ENCODE peak calls at places on chromosomes 6 and 20, in eight cellular contexts. A is GM20000, Y is type B pancreatic cell, V is cardiac muscle cell, R is thoracic aorta, M is BJ, U is AG09309, F is cardiac fibroblast. O is an unnamed sample.

GRCh38 chr6:37069639-37070038 is 64.2 kb downstream of the FGD2 start:
- DNase-seq in Y (no peak), R (no peak), A (no peak), M (no peak), U (no peak), F (no peak), V (no peak), O (no peak)

GRCh38 chr6:106512048-106512957 is 117.0 kb downstream of the RTN4IP1 start:
- DNase-seq in U (no peak), R (no peak), M (no peak), A (peak), F (peak), V (peak), Y (no peak), O (no peak)

GRCh38 chr6:124080483-124080882 is 276.8 kb downstream of the NKAIN2 start:
- DNase-seq in Y (no peak), M (no peak), V (no peak), R (no peak), A (no peak), U (no peak), F (no peak), O (no peak)

GRCh38 chr6:54846857-54847721 is 518 bp downstream of the FAM83B start:
- DNase-seq in V (peak), R (no peak), F (no peak), A (no peak), Y (no peak), U (no peak), M (no peak), O (no peak)

GRCh38 chr6:53514677-53515076 is 30.2 kb downstream of the GCLC start:
- DNase-seq in Y (no peak), V (no peak), U (no peak), F (no peak), M (no peak), R (no peak), A (no peak), O (no peak)

GRCh38 chr6:40611912-40612311 is 24.7 kb upstream of the LRFN2 start:
- DNase-seq in F (no peak), Y (no peak), U (no peak), A (no peak), M (no peak), V (no peak), R (no peak), O (no peak)

GRCh38 chr20:4227085-4227821 is 211.9 kb upstream of the RNF24 start:
- DNase-seq in A (no peak), F (peak), M (peak), Y (no peak), R (no peak), V (peak), U (peak), O (no peak)

GRCh38 chr6:75233097-75233615 is 10.4 kb downstream of the COX7A2 start:
- DNase-seq in V (no peak), R (no peak), M (no peak), A (no peak), F (no peak), Y (no peak), U (no peak), O (no peak)

GRCh38 chr6:144912474-144912873 is 627.3 kb downstream of the UTRN start:
- DNase-seq in Y (no peak), R (no peak), F (peak), M (peak), A (no peak), U (peak), V (peak), O (peak)

GRCh38 chr20:17939622-17940446 is 28.8 kb downstream of the SNX5 start:
- DNase-seq in V (no peak), Y (no peak), F (no peak), U (no peak), M (no peak), A (no peak), R (no peak), O (no peak)

GRCh38 chr6:25660512-25660911 is 8.5 kb downstream of the SCGN start:
- DNase-seq in U (peak), R (no peak), A (no peak), Y (no peak), V (peak), M (peak), F (peak), O (no peak)

GRCh38 chr20:59789641-59790040 is 143.8 kb downstream of the SYCP2 start:
- DNase-seq in F (no peak), V (no peak), Y (peak), A (no peak), M (no peak), U (no peak), R (no peak), O (no peak)

GRCh38 chr6:148997863-148998262 is 251.0 kb downstream of the UST start:
- DNase-seq in A (no peak), Y (no peak), U (peak), R (no peak), V (peak), F (no peak), M (peak), O (peak)

GRCh38 chr6:34391711-34392496 is 565 bp downstream of the NUDT3 start:
- DNase-seq in F (peak), M (no peak), A (peak), V (peak), R (no peak), Y (peak), U (no peak), O (no peak)

GRCh38 chr6:34392497-34393190 is at the start of gene NUDT3:
- DNase-seq in Y (peak), R (peak), M (peak), V (peak), A (peak), U (peak), F (peak), O (peak)

GRCh38 chr6:34389034-34389433 is 3.4 kb downstream of the NUDT3 start:
- DNase-seq in F (no peak), M (no peak), Y (no peak), V (no peak), U (no peak), A (no peak), R (no peak), O (no peak)

GRCh38 chr6:34390531-34391013 is 1.9 kb downstream of the NUDT3 start:
- DNase-seq in A (no peak), F (no peak), V (no peak), U (no peak), R (no peak), M (no peak), Y (no peak), O (no peak)

GRCh38 chr6:34391023-34391485 is 1.4 kb downstream of the NUDT3 start:
- DNase-seq in M (peak), A (peak), F (peak), R (no peak), Y (no peak), U (peak), V (peak), O (no peak)
- TF ChIP-seq CTCF in M (no peak), A (no peak), F (no peak), R (no peak), Y (no peak), U (no peak), V (no peak), O (no peak)

GRCh38 chr6:142301421-142302391 is at the start of gene ADGRG6:
- DNase-seq in R (no peak), F (peak), M (no peak), A (peak), U (no peak), V (peak), Y (peak), O (no peak)
- TF ChIP-seq CTCF in R (no peak), F (no peak), M (no peak), A (no peak), U (no peak), V (peak), Y (peak), O (no peak)

GRCh38 chr6:30747300-30747687 is 2.9 kb upstream of the IER3 start:
- DNase-seq in F (peak), V (no peak), Y (no peak), R (no peak), M (no peak), U (no peak), A (no peak), O (no peak)

GRCh38 chr6:30749554-30750378 is 5.4 kb upstream of the IER3 start:
- DNase-seq in R (no peak), U (no peak), V (no peak), A (no peak), M (no peak), Y (no peak), F (no peak), O (no peak)

GRCh38 chr6:30748301-30748769 is 4.0 kb upstream of the IER3 start:
- DNase-seq in M (no peak), V (no peak), A (no peak), F (peak), U (no peak), Y (no peak), R (no peak), O (no peak)

GRCh38 chr6:30750379-30750668 is 6.0 kb upstream of the IER3 start:
- DNase-seq in Y (no peak), M (no peak), U (no peak), A (no peak), F (no peak), V (no peak), R (no peak), O (no peak)

DNA sequence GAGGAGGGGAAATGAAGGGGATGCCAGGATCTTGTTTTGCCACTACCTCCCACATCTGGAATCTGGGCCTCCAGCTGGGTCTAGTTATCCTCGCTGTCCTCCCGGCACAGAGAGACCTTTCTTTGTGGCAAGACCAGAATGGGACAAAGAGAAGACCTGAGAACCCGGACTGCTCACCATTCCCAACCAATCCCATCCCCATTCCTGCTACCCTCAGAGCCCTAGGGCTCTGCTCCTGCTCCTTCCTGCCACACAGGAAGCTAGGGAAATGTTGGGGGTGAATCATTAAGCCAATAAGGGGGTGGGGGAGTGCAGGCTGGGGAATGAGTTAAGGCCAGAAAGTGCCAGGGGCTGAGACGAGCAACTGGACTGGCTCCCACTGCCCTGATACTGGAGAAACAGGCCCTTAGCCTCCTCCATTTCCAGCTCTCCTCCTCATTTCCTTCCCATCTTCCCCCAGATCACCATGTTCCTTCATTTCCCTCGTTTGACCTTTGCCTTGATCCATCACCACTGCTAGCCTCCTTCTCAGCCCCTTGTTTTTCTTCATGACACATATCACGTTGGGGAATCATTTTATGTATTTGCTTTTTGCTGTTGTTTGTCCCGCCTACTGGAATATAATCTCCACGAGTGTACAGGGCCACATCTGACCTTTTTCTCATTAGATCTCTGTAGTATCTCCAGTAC is 4.6 kb upstream of the IER3 start:
- DNase-seq in R (no peak), M (no peak), Y (no peak), U (no peak), F (peak), A (no peak), V (no peak), O (no peak)
- TF ChIP-seq CTCF in R (no peak), M (no peak), Y (no peak), U (no peak), F (no peak), A (no peak), V (no peak), O (no peak)

GRCh38 chr20:25049261-25050060 is 8.5 kb downstream of the ACSS1 start:
- DNase-seq in R (no peak), Y (no peak), V (no peak), A (no peak), M (no peak), U (no peak), F (no peak), O (no peak)
- TF ChIP-seq CTCF in R (no peak), Y (no peak), V (no peak), A (no peak), M (no peak), U (no peak), F (no peak), O (no peak)

GRCh38 chr6:13814176-13814937 is at the start of gene MCUR1:
- DNase-seq in R (peak), F (peak), M (peak), U (no peak), V (peak), Y (peak), A (peak), O (peak)
- TF ChIP-seq CTCF in R (no peak), F (no peak), M (peak), U (no peak), V (peak), Y (peak), A (no peak), O (no peak)

DNA sequence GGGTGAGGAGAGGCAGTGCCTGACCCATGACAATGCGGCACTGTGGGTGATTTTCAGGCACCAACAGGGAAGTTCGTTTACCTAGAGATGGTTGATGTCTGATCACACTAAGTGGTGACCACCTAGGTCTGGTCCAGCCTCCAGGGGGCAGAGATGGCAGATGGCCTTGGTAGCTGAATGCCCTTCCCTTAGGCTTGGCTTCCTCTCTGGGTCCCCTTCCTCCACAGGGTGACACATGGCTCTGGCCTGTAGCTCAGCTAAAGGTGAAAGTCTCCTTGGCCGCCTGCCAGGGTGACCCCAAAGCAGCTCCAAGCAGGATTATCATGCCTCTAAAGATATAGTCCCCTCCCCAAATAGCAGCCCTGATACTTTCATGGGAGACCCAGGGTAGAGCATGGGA is 6.4 kb downstream of the GDAP1L1 start:
- DNase-seq in A (no peak), F (no peak), V (no peak), U (no peak), R (no peak), Y (no peak), M (no peak), O (no peak)
- TF ChIP-seq CTCF in A (no peak), F (peak), V (peak), U (no peak), R (no peak), Y (no peak), M (no peak), O (peak)

DNA sequence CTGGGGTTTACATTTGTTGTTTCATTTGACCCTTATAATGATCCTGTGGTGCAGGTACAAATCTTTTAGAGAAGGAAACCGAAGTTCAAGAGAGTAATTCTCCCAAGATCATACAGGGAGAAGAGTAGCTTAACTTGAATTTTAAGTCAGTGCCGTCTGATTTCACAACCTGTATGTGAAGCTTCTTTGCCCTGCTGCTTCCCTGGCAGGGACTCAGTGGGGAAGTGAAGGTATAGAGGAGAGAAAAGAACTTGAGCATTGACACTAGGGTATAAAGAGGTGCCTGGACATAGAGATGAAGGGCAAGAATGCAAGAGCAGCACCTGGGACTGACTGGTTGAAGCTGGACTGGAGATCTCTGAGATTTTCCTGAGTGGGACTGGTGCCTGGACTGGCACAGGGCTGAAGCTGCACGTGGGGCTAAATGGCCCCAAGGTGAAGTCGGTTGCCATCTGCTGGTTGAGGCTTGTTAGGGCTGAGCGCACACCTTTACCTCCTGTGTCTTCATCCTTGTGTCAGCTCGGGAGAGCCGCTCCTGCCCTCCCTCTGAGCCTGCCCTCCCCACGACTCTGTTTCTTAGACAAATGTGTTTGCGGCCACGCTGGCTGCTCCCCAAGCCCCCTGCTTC is 41.8 kb downstream of the FARS2 start:
- DNase-seq in U (no peak), F (peak), V (peak), R (no peak), A (peak), Y (no peak), M (no peak), O (no peak)
- TF ChIP-seq CTCF in U (peak), F (peak), V (peak), R (no peak), A (peak), Y (peak), M (peak), O (peak)

GRCh38 chr6:43120938-43121913 is 45.1 kb downstream of the PTK7 start:
- DNase-seq in A (no peak), V (peak), F (peak), M (peak), Y (no peak), U (peak), R (peak), O (peak)
- TF ChIP-seq CTCF in A (no peak), V (peak), F (peak), M (peak), Y (no peak), U (no peak), R (no peak), O (peak)

DNA sequence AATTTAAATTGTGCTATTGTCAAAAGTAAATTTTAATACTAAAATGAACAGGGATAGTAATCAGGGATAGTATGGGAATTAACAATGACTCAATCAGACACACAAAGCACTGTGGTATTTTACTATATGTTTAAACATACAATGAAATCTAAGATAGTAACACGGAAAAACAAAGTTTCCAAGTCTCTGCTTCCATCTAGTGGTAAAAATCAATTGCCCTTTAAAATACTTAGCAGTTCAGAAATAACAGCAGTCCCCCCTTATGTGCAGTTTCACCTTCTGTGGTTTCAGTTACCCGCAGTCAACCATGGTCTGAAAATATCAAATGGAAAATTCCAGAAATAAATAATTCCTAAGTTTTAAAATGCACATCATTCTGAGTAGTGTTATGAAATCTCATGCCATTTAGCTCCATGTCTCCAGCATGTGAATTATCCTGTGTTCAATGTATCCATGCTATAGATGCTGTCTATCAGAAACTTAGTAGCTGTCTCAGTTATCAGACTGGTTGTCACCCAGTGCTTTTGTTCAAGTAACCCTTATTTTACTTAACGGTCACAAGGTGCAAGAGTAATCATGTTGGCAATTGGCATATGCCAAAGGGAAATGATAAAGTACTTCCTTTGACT is 58.5 kb downstream of the AHI1 start:
- DNase-seq in V (peak), R (no peak), U (no peak), A (peak), Y (no peak), M (no peak), F (peak), O (no peak)
- TF ChIP-seq CTCF in V (peak), R (no peak), U (peak), A (no peak), Y (peak), M (peak), F (peak), O (peak)

O was measured in retinal pigment epithelial cell.